ENCODE peak calls at places on chromosomes 1 and 21, in eight cellular contexts. I is iPS-NIHi11; P is AG09309; N is activated naive CD8-positive, alpha-beta T cell treated with anti-CD3 and anti-CD28 coated beads, Interleukin-2, amount 50 U/mL, for 16 hours; U is left ventricle myocardium superior; R is activated CD4-positive, alpha-beta T cell treated with anti-CD3 and anti-CD28 coated beads, Interleukin-2, amount 50 U/mL, for 48 hours; D is tibial nerve; A is GM12892. B is an unnamed sample.

GRCh38 chr1:4778056-4778455 is 123.6 kb downstream of the AJAP1 start:
- DNase-seq in I (peak), P (no peak), N (no peak), U (no peak), R (no peak), D (peak), A (no peak), B (no peak)

GRCh38 chr1:164610528-164611222 is 51.7 kb downstream of the PBX1 start:
- DNase-seq in I (no peak), P (no peak), N (no peak), U (peak), R (no peak), D (no peak), A (no peak), B (no peak)

GRCh38 chr1:175918364-175918801 is 175.0 kb upstream of the TNR start:
- DNase-seq in I (peak), P (no peak), N (no peak), U (no peak), R (no peak), D (no peak), A (no peak), B (no peak)

GRCh38 chr1:198756470-198756869 is 117.6 kb downstream of the PTPRC start:
- DNase-seq in I (no peak), P (no peak), N (no peak), U (no peak), R (no peak), D (no peak), A (no peak), B (no peak)

GRCh38 chr1:8517579-8518489 is 199.9 kb downstream of the SLC45A1 start:
- DNase-seq in I (no peak), P (no peak), N (no peak), U (no peak), R (no peak), D (no peak), A (no peak), B (no peak)

GRCh38 chr1:229940689-229941088 is 126.3 kb upstream of the GALNT2 start:
- DNase-seq in I (peak), P (no peak), N (no peak), U (no peak), R (no peak), D (no peak), A (no peak), B (no peak)

GRCh38 chr21:27566521-27566920 is 599.6 kb upstream of the ADAMTS5 start:
- DNase-seq in I (no peak), P (no peak), N (no peak), U (no peak), R (no peak), D (no peak), A (no peak), B (no peak)

GRCh38 chr21:33968998-33969353 is 53.4 kb upstream of the ATP5PO start:
- DNase-seq in I (no peak), P (no peak), N (no peak), U (no peak), R (no peak), D (no peak), A (no peak), B (no peak)

GRCh38 chr1:112711041-112711440 is 4.1 kb downstream of the PPM1J start:
- DNase-seq in I (no peak), P (no peak), N (no peak), U (no peak), R (no peak), D (no peak), A (no peak), B (no peak)

GRCh38 chr1:182575540-182576149 is 13.4 kb downstream of the RNASEL start:
- DNase-seq in I (no peak), P (peak), N (no peak), U (no peak), R (no peak), D (no peak), A (no peak), B (no peak)

GRCh38 chr1:196317535-196318522 is 290.4 kb downstream of the KCNT2 start:
- DNase-seq in I (peak), P (no peak), N (no peak), U (no peak), R (peak), D (peak), A (no peak), B (no peak)

GRCh38 chr1:112818990-112819689 is 104.0 kb upstream of the PPM1J start:
- DNase-seq in I (no peak), P (peak), N (no peak), U (no peak), R (no peak), D (peak), A (no peak), B (no peak)

GRCh38 chr21:27201197-27201596 is 234.3 kb upstream of the ADAMTS5 start:
- DNase-seq in I (no peak), P (no peak), N (no peak), U (no peak), R (no peak), D (no peak), A (no peak), B (no peak)

GRCh38 chr1:153652795-153653507 is 5.6 kb upstream of the SNAPIN start:
- DNase-seq in I (no peak), P (no peak), N (no peak), U (no peak), R (no peak), D (no peak), A (no peak), B (no peak)

B was measured in Right ventricle myocardium inferior.